ENCODE peak calls at places on chromosomes 12 and 14, in four cellular contexts. One of them, this sample, is unnamed.
A peak's percentile ranks its signal among the peaks of the same experiment; 100 is the strongest.

GRCh38 chr12:76920182-76921014 is 41.6 kb upstream of the CSRP2 start:
- DNase-seq in A172: no peak
- DNase-seq in hypothalamus: no peak
- DNase-seq in cardiac fibroblast: no peak
- DNase-seq in this sample: no peak

GRCh38 chr12:114275937-114276785 is 129.8 kb downstream of the TBX5 start:
- DNase-seq in cardiac fibroblast: no peak
- DNase-seq in hypothalamus: no peak
- DNase-seq in A172: no peak
- DNase-seq in this sample: no peak

GRCh38 chr12:115946092-115946491 is 331.4 kb downstream of the MED13L start:
- DNase-seq in hypothalamus: no peak
- DNase-seq in A172: no peak
- DNase-seq in cardiac fibroblast: no peak
- DNase-seq in this sample: no peak

GRCh38 chr12:105291531-105291930 is 39.0 kb upstream of the C12orf75 start:
- DNase-seq in cardiac fibroblast: no peak
- DNase-seq in hypothalamus: no peak
- DNase-seq in A172: no peak
- DNase-seq in this sample: no peak

GRCh38 chr12:45907955-45908354 is 82.4 kb downstream of the SCAF11 start:
- DNase-seq in hypothalamus: no peak
- DNase-seq in cardiac fibroblast: no peak
- DNase-seq in A172: no peak
- DNase-seq in this sample: no peak

GRCh38 chr12:69534389-69534822 is 50.9 kb upstream of the CCT2 start:
- DNase-seq in cardiac fibroblast: peak; percentile 100
- DNase-seq in hypothalamus: peak; percentile 65
- DNase-seq in A172: peak; percentile 89
- DNase-seq in this sample: peak; percentile 92

GRCh38 chr12:57342207-57342691 is 88.6 kb downstream of the R3HDM2 start:
- DNase-seq in A172: no peak
- DNase-seq in cardiac fibroblast: peak; percentile 84
- DNase-seq in hypothalamus: peak; percentile 29
- DNase-seq in this sample: no peak

GRCh38 chr12:102169922-102170698 is 27.5 kb downstream of the PMCH start:
- DNase-seq in hypothalamus: no peak
- DNase-seq in A172: peak; percentile 33
- DNase-seq in cardiac fibroblast: peak; percentile 56
- DNase-seq in this sample: no peak

GRCh38 chr12:10214877-10215267 is 2.2 kb downstream of the GABARAPL1 start:
- DNase-seq in hypothalamus: no peak
- DNase-seq in A172: no peak
- DNase-seq in cardiac fibroblast: peak; percentile 27
- DNase-seq in this sample: peak; percentile 70

GRCh38 chr12:60872850-60873713 is 1277.3 kb downstream of the SLC16A7 start:
- DNase-seq in hypothalamus: no peak
- DNase-seq in A172: no peak
- DNase-seq in cardiac fibroblast: no peak
- DNase-seq in this sample: no peak

GRCh38 chr14:99259327-99259726 is 12.7 kb downstream of the BCL11B start:
- DNase-seq in A172: no peak
- DNase-seq in hypothalamus: no peak
- DNase-seq in cardiac fibroblast: no peak
- DNase-seq in this sample: no peak

GRCh38 chr12:84131076-84131475 is 781.5 kb downstream of the SLC6A15 start:
- DNase-seq in A172: peak; percentile 3
- DNase-seq in hypothalamus: no peak
- DNase-seq in cardiac fibroblast: peak; percentile 42
- DNase-seq in this sample: no peak

GRCh38 chr12:65649126-65649525 is 175.2 kb upstream of the HMGA2 start:
- DNase-seq in cardiac fibroblast: peak; percentile 98
- DNase-seq in A172: peak; percentile 95
- DNase-seq in hypothalamus: no peak
- DNase-seq in this sample: peak; percentile 91

GRCh38 chr12:104957388-104958008 is 592 bp downstream of the SLC41A2 start:
- DNase-seq in hypothalamus: peak; percentile 26
- DNase-seq in cardiac fibroblast: no peak
- DNase-seq in A172: no peak
- DNase-seq in this sample: no peak

GRCh38 chr14:87712386-87713113 is 280.4 kb downstream of the GALC start:
- DNase-seq in hypothalamus: peak; percentile 9
- DNase-seq in cardiac fibroblast: no peak
- DNase-seq in A172: no peak
- DNase-seq in this sample: no peak

GRCh38 chr14:20624495-20625070 is 16.9 kb downstream of the OR6S1 start:
- DNase-seq in cardiac fibroblast: peak; percentile 72
- DNase-seq in A172: no peak
- DNase-seq in hypothalamus: no peak
- DNase-seq in this sample: no peak

GRCh38 chr12:64826234-64826633 is 1.8 kb downstream of the TBC1D30 start:
- DNase-seq in cardiac fibroblast: peak; percentile 47
- DNase-seq in hypothalamus: no peak
- DNase-seq in A172: peak; percentile 21
- DNase-seq in this sample: no peak

GRCh38 chr12:43766291-43766690 is 7.5 kb downstream of the IRAK4 start:
- DNase-seq in cardiac fibroblast: peak; percentile 52
- DNase-seq in hypothalamus: no peak
- DNase-seq in A172: no peak
- DNase-seq in this sample: no peak

GRCh38 chr14:44895716-44896115 is 66.0 kb downstream of the KLHL28 start:
- DNase-seq in cardiac fibroblast: peak; percentile 30
- DNase-seq in A172: peak; percentile 25
- DNase-seq in hypothalamus: no peak
- DNase-seq in this sample: peak; percentile 48

GRCh38 chr14:51145246-51145645 is 50.3 kb upstream of the TRIM9 start:
- DNase-seq in A172: no peak
- DNase-seq in cardiac fibroblast: peak; percentile 18
- DNase-seq in hypothalamus: no peak
- DNase-seq in this sample: no peak

GRCh38 chr12:48995061-48995879 is 3.9 kb downstream of the DDN start:
- DNase-seq in A172: peak; percentile 78
- DNase-seq in cardiac fibroblast: peak; percentile 85
- DNase-seq in hypothalamus: peak; percentile 67
- DNase-seq in this sample: peak; percentile 60

GRCh38 chr12:120095356-120096135 is 21.0 kb downstream of the RAB35 start:
- DNase-seq in A172: no peak
- DNase-seq in hypothalamus: no peak
- DNase-seq in cardiac fibroblast: no peak
- DNase-seq in this sample: no peak

GRCh38 chr14:105605501-105606304 is 79.3 kb downstream of the TMEM121 start:
- DNase-seq in cardiac fibroblast: no peak
- DNase-seq in A172: no peak
- DNase-seq in hypothalamus: no peak
- DNase-seq in this sample: no peak

GRCh38 chr14:51396222-51396815 is 156.3 kb downstream of the TMX1 start:
- DNase-seq in hypothalamus: no peak
- DNase-seq in A172: peak; percentile 83
- DNase-seq in cardiac fibroblast: peak; percentile 89
- DNase-seq in this sample: peak; percentile 87

GRCh38 chr14:58912799-58913432 is 275.2 kb downstream of the DACT1 start:
- DNase-seq in cardiac fibroblast: no peak
- DNase-seq in hypothalamus: no peak
- DNase-seq in A172: no peak
- DNase-seq in this sample: no peak

GRCh38 chr12:51598156-51598555 is 7.1 kb downstream of the SCN8A start:
- DNase-seq in A172: no peak
- DNase-seq in hypothalamus: no peak
- DNase-seq in cardiac fibroblast: no peak
- DNase-seq in this sample: no peak

GRCh38 chr12:106721931-106722330 is 52.6 kb upstream of the RIC8B start:
- DNase-seq in A172: no peak
- DNase-seq in hypothalamus: no peak
- DNase-seq in cardiac fibroblast: no peak
- DNase-seq in this sample: no peak

GRCh38 chr12:91139981-91140659 is 28.8 kb upstream of the LUM start:
- DNase-seq in hypothalamus: no peak
- DNase-seq in cardiac fibroblast: peak; percentile 91
- DNase-seq in A172: peak; percentile 22
- DNase-seq in this sample: no peak

GRCh38 chr14:55976219-55976618 is 142.0 kb upstream of the PELI2 start:
- DNase-seq in hypothalamus: no peak
- DNase-seq in cardiac fibroblast: no peak
- DNase-seq in A172: no peak
- DNase-seq in this sample: no peak

GRCh38 chr12:3398196-3398789 is 92.7 kb upstream of the PRMT8 start:
- DNase-seq in A172: no peak
- DNase-seq in cardiac fibroblast: no peak
- DNase-seq in hypothalamus: no peak
- DNase-seq in this sample: peak; percentile 77

This sample was measured in RCC 7860.